ENCODE peak calls at places on chromosomes 12 and 14, in six cellular contexts. D is RKO; X is stimulated activated CD8-positive, alpha-beta memory T cell treated with anti-CD3 and anti-CD28 coated beads, Interleukin-4, amount 100 ng/mL, for 4 hours; U is central memory CD4-positive, alpha-beta T cell; T is nephron progenitor cell; R is fibroblast of lung. Q is an unnamed sample.

GRCh38 chr12:66188584-66189475 is at the start of gene IRAK3:
- DNase-seq in U (peak; percentile 7), X (peak; percentile 7), R (peak; percentile 37), T (peak; percentile 55), D (no peak), Q (no peak)

GRCh38 chr12:5383961-5384360 is 47.9 kb upstream of the NTF3 start:
- DNase-seq in D (no peak), R (no peak), T (no peak), U (no peak), X (no peak), Q (no peak)

GRCh38 chr12:24760162-24760561 is 188.7 kb downstream of the BCAT1 start:
- DNase-seq in X (no peak), D (no peak), R (no peak), U (no peak), T (no peak), Q (no peak)

GRCh38 chr12:90995041-90995440 is 9.7 kb downstream of the EPYC start:
- DNase-seq in T (no peak), X (no peak), U (no peak), D (no peak), R (no peak), Q (no peak)

GRCh38 chr14:75519826-75520692 is 2.2 kb upstream of the BATF start:
- DNase-seq in T (no peak), U (no peak), R (no peak), D (no peak), X (no peak), Q (no peak)

GRCh38 chr14:97796511-97796910 is 999.3 kb downstream of the VRK1 start:
- DNase-seq in D (no peak), X (no peak), R (no peak), T (no peak), U (no peak), Q (no peak)

GRCh38 chr14:94686511-94687160 is 74.4 kb downstream of the SERPINA3 start:
- DNase-seq in T (no peak), R (no peak), X (no peak), D (no peak), U (no peak), Q (no peak)

GRCh38 chr12:54935235-54935951 is 49.2 kb downstream of the TESPA1 start:
- DNase-seq in D (peak; percentile 94), T (no peak), X (peak; percentile 24), R (peak; percentile 96), U (peak; percentile 56), Q (no peak)

GRCh38 chr14:82889701-82890100 is 1356.0 kb upstream of the SEL1L start:
- DNase-seq in X (no peak), T (no peak), U (no peak), R (no peak), D (no peak), Q (no peak)

GRCh38 chr12:120213758-120214157 is 12.8 kb upstream of the RPLP0 start:
- DNase-seq in T (no peak), D (no peak), U (no peak), X (no peak), R (no peak), Q (no peak)

GRCh38 chr12:125222876-125223275 is 157.6 kb downstream of the AACS start:
- DNase-seq in T (no peak), U (no peak), D (no peak), R (no peak), X (no peak), Q (no peak)

GRCh38 chr12:85569261-85569660 is 266.9 kb downstream of the RASSF9 start:
- DNase-seq in U (no peak), X (no peak), D (no peak), R (no peak), T (no peak), Q (no peak)

GRCh38 chr12:46221255-46222128 is 47.4 kb downstream of the SLC38A1 start:
- DNase-seq in D (no peak), R (peak; percentile 78), T (no peak), U (no peak), X (no peak), Q (no peak)

GRCh38 chr12:29168000-29168399 is 18.9 kb downstream of the FAR2 start:
- DNase-seq in X (no peak), T (no peak), U (no peak), D (no peak), R (no peak), Q (no peak)

GRCh38 chr12:117854339-117855012 is 114.3 kb downstream of the KSR2 start:
- DNase-seq in R (peak; percentile 22), X (no peak), T (peak; percentile 82), U (no peak), D (peak; percentile 68), Q (no peak)

GRCh38 chr12:65673291-65673690 is 151.0 kb upstream of the HMGA2 start:
- DNase-seq in R (no peak), T (no peak), D (no peak), X (no peak), U (no peak), Q (no peak)

GRCh38 chr12:132506730-132507538 is 17.0 kb downstream of the FBRSL1 start:
- DNase-seq in T (peak; percentile 68), U (peak; percentile 47), X (peak; percentile 14), D (no peak), R (peak; percentile 65), Q (no peak)

GRCh38 chr12:131921866-131922769 is 7.0 kb upstream of the PUS1 start:
- DNase-seq in X (no peak), R (no peak), U (no peak), T (no peak), D (no peak), Q (no peak)

GRCh38 chr14:58717821-58718220 is 80.1 kb downstream of the DACT1 start:
- DNase-seq in U (no peak), D (no peak), T (no peak), R (peak; percentile 47), X (no peak), Q (no peak)